ENCODE peak calls at places on chromosomes 11 and 22, in four cellular contexts. One of them, this sample, is unnamed.

GRCh38 chr11:64561984-64562722 is 28.9 kb upstream of the SLC22A12 start:
- DNase-seq in putamen: no peak
- DNase-seq in esophagus muscularis mucosa: no peak
- DNase-seq in A549: no peak
- DNase-seq in this sample: no peak

GRCh38 chr11:7582338-7582985 is 68.7 kb downstream of the PPFIBP2 start:
- DNase-seq in esophagus muscularis mucosa: no peak
- DNase-seq in putamen: no peak
- DNase-seq in A549: no peak
- DNase-seq in this sample: peak

GRCh38 chr11:135023499-135023898 is 611.5 kb upstream of the B3GAT1 start:
- DNase-seq in A549: no peak
- DNase-seq in esophagus muscularis mucosa: peak
- DNase-seq in putamen: no peak
- DNase-seq in this sample: no peak

GRCh38 chr11:117299351-117300300 is 8.5 kb downstream of the BACE1-AS start:
- DNase-seq in A549: no peak
- DNase-seq in esophagus muscularis mucosa: no peak
- DNase-seq in putamen: no peak
- DNase-seq in this sample: no peak

GRCh38 chr22:48886604-48887393 is 940.9 kb downstream of the BRD1 start:
- DNase-seq in esophagus muscularis mucosa: no peak
- DNase-seq in A549: no peak
- DNase-seq in putamen: no peak
- DNase-seq in this sample: no peak

GRCh38 chr11:19674420-19674819 is 38.2 kb upstream of the NAV2 start:
- DNase-seq in putamen: no peak
- DNase-seq in esophagus muscularis mucosa: no peak
- DNase-seq in A549: no peak
- DNase-seq in this sample: no peak

GRCh38 chr11:126892781-126893180 is 107.8 kb downstream of the KIRREL3 start:
- DNase-seq in putamen: no peak
- DNase-seq in esophagus muscularis mucosa: no peak
- DNase-seq in A549: no peak
- DNase-seq in this sample: no peak

GRCh38 chr11:108933630-108934029 is 268.8 kb downstream of the DDX10 start:
- DNase-seq in putamen: no peak
- DNase-seq in esophagus muscularis mucosa: no peak
- DNase-seq in A549: no peak
- DNase-seq in this sample: no peak

GRCh38 chr22:47776329-47776728 is 1013.9 kb downstream of the TBC1D22A start:
- DNase-seq in esophagus muscularis mucosa: no peak
- DNase-seq in putamen: no peak
- DNase-seq in A549: no peak
- DNase-seq in this sample: no peak

This sample was measured in right atrium auricular region.